ENCODE peak calls at places on chromosomes 12 and 14, in eight cellular contexts. R is spleen, F is stomach, Q is suprapubic skin, Y is upper lobe of left lung, U is transverse colon, M is sigmoid colon, W is SK-N-SH. A is an unnamed sample.

GRCh38 chr12:2618291-2618995 is 176.3 kb upstream of the FKBP4 start:
- DNase-seq in R (no peak), F (no peak), Q (no peak), Y (no peak), U (no peak), M (no peak), W (no peak), A (no peak)

GRCh38 chr12:51661836-51662235 is 70.8 kb downstream of the SCN8A start:
- DNase-seq in R (no peak), F (no peak), Q (no peak), Y (no peak), U (no peak), M (no peak), W (no peak), A (no peak)

GRCh38 chr12:42556917-42557316 is 32.6 kb downstream of the PRICKLE1 start:
- DNase-seq in R (no peak), F (no peak), Q (no peak), Y (peak; percentile 47), U (no peak), M (no peak), W (no peak), A (no peak)

GRCh38 chr12:92745874-92746553 is 43.2 kb downstream of the PLEKHG7 start:
- DNase-seq in R (no peak), F (peak; percentile 28), Q (peak; percentile 83), Y (peak; percentile 27), U (peak; percentile 29), M (peak; percentile 87), W (peak; percentile 10), A (no peak)

GRCh38 chr12:32726286-32726685 is 29.4 kb downstream of the YARS2 start:
- DNase-seq in R (no peak), F (no peak), Q (no peak), Y (no peak), U (no peak), M (no peak), W (no peak), A (no peak)

GRCh38 chr12:61860439-61860838 is 399.8 kb upstream of the USP15 start:
- DNase-seq in R (no peak), F (no peak), Q (no peak), Y (no peak), U (no peak), M (no peak), W (no peak), A (no peak)

GRCh38 chr12:101824831-101825230 is 5.9 kb downstream of the GNPTAB start:
- DNase-seq in R (no peak), F (no peak), Q (no peak), Y (no peak), U (no peak), M (no peak), W (no peak), A (no peak)

GRCh38 chr12:1474059-1474537 is 120.3 kb downstream of the FBXL14 start:
- DNase-seq in R (no peak), F (no peak), Q (no peak), Y (no peak), U (no peak), M (no peak), W (no peak), A (no peak)

GRCh38 chr14:102437997-102438922 is 71.3 kb downstream of the ANKRD9 start:
- DNase-seq in R (peak; percentile 88), F (peak; percentile 89), Q (peak; percentile 94), Y (peak; percentile 84), U (peak; percentile 91), M (peak; percentile 94), W (peak; percentile 94), A (peak; percentile 32)

GRCh38 chr12:121996945-121997612 is 24.6 kb upstream of the BCL7A start:
- DNase-seq in R (no peak), F (no peak), Q (no peak), Y (no peak), U (no peak), M (no peak), W (no peak), A (no peak)

GRCh38 chr12:104234926-104235499 is 19.4 kb downstream of the TXNRD1 start:
- DNase-seq in R (no peak), F (no peak), Q (no peak), Y (no peak), U (no peak), M (no peak), W (no peak), A (no peak)

GRCh38 chr14:81144811-81145598 is 75.8 kb downstream of the GTF2A1 start:
- DNase-seq in R (no peak), F (no peak), Q (no peak), Y (no peak), U (no peak), M (no peak), W (no peak), A (no peak)

GRCh38 chr12:56188786-56189335 is 422 bp downstream of the SMARCC2 start:
- DNase-seq in R (peak; percentile 87), F (no peak), Q (no peak), Y (no peak), U (no peak), M (peak; percentile 72), W (peak; percentile 87), A (no peak)
- H3K4me3 ChIP-seq in R (peak overlapping the region; percentile 75), F (peak overlapping the region; percentile 89), Q (peak overlapping the region; percentile 88), Y (peak overlapping the region; percentile 98), U (peak overlapping the region; percentile 87), M (peak overlapping the region; percentile 98), W (peak overlapping the region; percentile 77), A (peak overlapping the region; percentile 91)

GRCh38 chr12:49961111-49961922 is at the start of gene AQP5:
- DNase-seq in R (no peak), F (peak; percentile 34), Q (no peak), Y (no peak), U (no peak), M (no peak), W (peak; percentile 81), A (no peak)

GRCh38 chr12:49963976-49964815 is 2.5 kb downstream of the AQP5 start:
- DNase-seq in R (peak; percentile 51), F (no peak), Q (no peak), Y (no peak), U (no peak), M (no peak), W (no peak), A (no peak)

GRCh38 chr12:49961993-49962764 is 507 bp downstream of the AQP5 start:
- DNase-seq in R (no peak), F (no peak), Q (no peak), Y (no peak), U (no peak), M (no peak), W (no peak), A (no peak)

GRCh38 chr12:49964849-49965624 is 3.4 kb downstream of the AQP5 start:
- DNase-seq in R (peak; percentile 55), F (no peak), Q (no peak), Y (no peak), U (no peak), M (no peak), W (no peak), A (no peak)

DNA sequence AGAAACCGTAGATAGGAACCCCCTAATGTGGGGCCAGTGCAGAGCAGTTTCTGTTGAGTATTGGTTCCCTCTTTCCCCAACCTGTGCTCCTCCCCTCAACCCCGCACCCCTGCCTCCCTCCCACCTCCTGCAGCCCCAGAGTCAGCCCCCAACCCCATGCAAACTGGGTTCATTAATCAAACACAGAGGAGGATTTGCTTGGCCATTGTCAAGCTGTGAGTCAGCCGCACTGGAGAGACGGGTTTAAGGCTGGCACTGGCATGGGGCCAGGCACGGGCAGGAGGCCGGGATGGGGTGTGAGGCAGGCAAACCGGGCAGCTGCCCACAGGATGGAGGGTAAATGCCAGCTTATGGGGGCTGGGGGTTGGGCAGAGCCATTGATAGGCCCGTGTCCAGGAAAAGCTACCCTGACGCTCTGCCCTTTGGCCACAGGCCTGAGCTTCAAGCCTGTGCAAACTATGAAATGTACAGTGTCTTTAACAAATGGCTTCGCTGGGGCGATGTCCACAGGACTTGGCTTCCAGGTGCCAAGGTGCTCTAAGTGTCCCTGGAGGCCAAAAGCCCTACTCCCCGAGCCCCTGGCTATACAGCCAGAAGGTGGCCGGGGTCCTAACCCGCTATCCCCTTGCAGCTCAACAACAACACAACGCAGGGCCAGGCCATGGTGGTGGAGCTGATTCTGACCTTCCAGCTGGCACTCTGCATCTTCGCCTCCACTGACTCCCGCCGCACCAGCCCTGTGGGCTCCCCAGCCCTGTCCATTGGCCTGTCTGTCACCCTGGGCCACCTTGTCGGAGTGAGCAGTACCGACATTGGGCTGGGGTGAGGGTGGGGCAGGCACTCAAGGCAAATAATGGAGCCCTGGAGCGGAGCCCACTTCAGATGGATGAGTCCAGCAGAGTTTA is 1.4 kb downstream of the AQP5 start:
- DNase-seq in R (peak; percentile 71), F (peak; percentile 95), Q (no peak), Y (peak; percentile 86), U (peak; percentile 66), M (no peak), W (no peak), A (no peak)
- TF ChIP-seq POLR2AphosphoS5 in R (no peak), F (peak; percentile 63), Q (no peak), Y (peak; percentile 8), U (no peak), M (no peak), W (no peak), A (no peak)

GRCh38 chr12:90173499-90174197 is 465.0 kb upstream of the ATP2B1 start:
- DNase-seq in R (no peak), F (no peak), Q (no peak), Y (no peak), U (no peak), M (no peak), W (no peak), A (no peak)

GRCh38 chr12:90172524-90172923 is 463.9 kb upstream of the ATP2B1 start:
- DNase-seq in R (no peak), F (no peak), Q (no peak), Y (no peak), U (no peak), M (no peak), W (no peak), A (no peak)

GRCh38 chr12:90170740-90171139 is 462.1 kb upstream of the ATP2B1 start:
- DNase-seq in R (no peak), F (no peak), Q (no peak), Y (no peak), U (no peak), M (no peak), W (no peak), A (no peak)

DNA sequence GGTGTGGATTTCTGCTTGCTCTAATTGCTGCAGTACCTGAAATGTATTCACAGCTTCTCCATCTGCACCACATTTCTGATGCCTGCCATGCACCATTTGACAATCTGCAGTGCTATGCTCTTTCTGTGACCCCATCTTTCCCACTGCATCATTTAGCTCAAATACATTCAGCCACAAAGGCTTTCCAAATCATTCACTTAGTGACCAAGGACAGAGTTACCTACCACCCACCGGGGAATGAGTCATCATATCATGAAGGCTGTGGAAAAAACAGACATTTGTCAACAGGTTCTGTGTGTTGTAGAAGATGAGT is 465.5 kb upstream of the ATP2B1 start:
- DNase-seq in R (no peak), F (no peak), Q (no peak), Y (no peak), U (no peak), M (no peak), W (no peak), A (no peak)
- H3K9me3 ChIP-seq in R (no peaks in the 10 kb centered on the region), F (no peaks in the 10 kb centered on the region), Q (no peaks in the 10 kb centered on the region), Y (no peaks in the 10 kb centered on the region), U (no peaks in the 10 kb centered on the region), M (no peaks in the 10 kb centered on the region), W (no peaks in the 10 kb centered on the region), A (no peaks in the 10 kb centered on the region)

DNA sequence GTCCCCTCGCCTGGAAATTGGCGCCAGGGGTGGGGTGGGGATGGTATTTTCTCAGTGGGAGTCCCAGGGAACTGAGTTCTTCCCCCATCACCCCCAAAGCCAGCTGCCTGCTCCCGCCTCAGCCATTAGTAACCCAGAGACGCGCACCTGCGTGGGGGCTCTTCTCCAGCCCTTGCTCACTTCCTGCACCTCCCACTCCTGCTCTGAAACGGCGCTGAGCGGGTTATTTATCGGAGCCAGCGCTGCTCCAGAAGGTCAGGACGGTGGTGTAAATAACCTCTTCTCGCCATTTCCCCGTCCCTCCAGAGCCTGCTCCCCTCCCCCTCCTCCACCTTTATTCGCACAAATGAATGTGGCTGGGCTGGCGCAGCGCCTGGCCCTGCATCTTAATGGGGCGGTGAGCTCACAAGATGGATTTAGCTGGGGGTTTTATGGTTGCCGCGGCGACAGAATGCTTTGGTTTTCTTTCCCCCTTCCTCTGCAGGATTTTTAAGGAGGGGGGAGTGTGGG is 12.2 kb downstream of the GPR84 start:
- DNase-seq in R (no peak), F (peak; percentile 49), Q (no peak), Y (peak; percentile 75), U (peak; percentile 30), M (peak; percentile 92), W (peak; percentile 65), A (no peak)
- H3K4me3 ChIP-seq in R (no peak overlapping the region), F (no peak overlapping the region), Q (no peak overlapping the region), Y (no peak overlapping the region), U (no peak overlapping the region), M (peak overlapping the region; percentile 33), W (no peak overlapping the region), A (peak overlapping the region; percentile 72)

A was measured in SK-N-MC.